ENCODE peak calls at places on chromosomes 12 and 14, in seven cellular contexts. S is stimulated activated CD4-positive, alpha-beta T cell treated with anti-CD3 and anti-CD28 coated beads, Interleukin-1b, Interleukin-23, amount 100 ng/mL, for 24 hours; R is NCI-H1105; U is uterus; M is mucosa of descending colon; W is progenitor cell of endocrine pancreas; V is AG20443. Z is an unnamed sample.
A peak's percentile ranks its signal among the peaks of the same experiment; 100 is the strongest.

GRCh38 chr12:50322196-50322595 is 38.9 kb upstream of the LIMA1 start:
- DNase-seq in S (no peak), R (no peak), U (no peak), M (no peak), W (no peak), V (no peak), Z (peak; percentile 60)

GRCh38 chr14:61542848-61543790 is 152.2 kb upstream of the HIF1A start:
- DNase-seq in S (no peak), R (no peak), U (no peak), M (no peak), W (no peak), V (peak; percentile 33), Z (no peak)

GRCh38 chr12:47023311-47023710 is 56.1 kb upstream of the PCED1B start:
- DNase-seq in S (no peak), R (no peak), U (no peak), M (no peak), W (no peak), V (no peak), Z (no peak)

GRCh38 chr12:100796616-100797015 is 2.0 kb downstream of the ANO4 start:
- DNase-seq in S (no peak), R (no peak), U (no peak), M (no peak), W (no peak), V (no peak), Z (no peak)

GRCh38 chr12:52437508-52437907 is 3.3 kb upstream of the KRT75 start:
- DNase-seq in S (no peak), R (no peak), U (no peak), M (no peak), W (no peak), V (no peak), Z (peak; percentile 28)

GRCh38 chr12:25056011-25056410 is 107.1 kb upstream of the BCAT1 start:
- DNase-seq in S (no peak), R (no peak), U (no peak), M (no peak), W (no peak), V (no peak), Z (no peak)

GRCh38 chr12:76976777-76977465 is 88.4 kb downstream of the E2F7 start:
- DNase-seq in S (no peak), R (no peak), U (no peak), M (no peak), W (no peak), V (no peak), Z (no peak)

GRCh38 chr12:121970901-121971300 is 50.8 kb upstream of the BCL7A start:
- DNase-seq in S (no peak), R (no peak), U (no peak), M (no peak), W (no peak), V (peak; percentile 6), Z (no peak)

Z was measured in small intestine.